ENCODE peak calls at places on chromosome 21, in seven cellular contexts. Y, H, I, L, E, D and Z are unnamed samples.

GRCh38 chr21:45050361-45050785 is 24.0 kb upstream of the ADARB1 start:
- DNase-seq in Y (no peak), H (no peak), I (no peak), L (no peak), E (no peak), D (no peak), Z (no peak)

GRCh38 chr21:24693779-24694178 is 913.5 kb downstream of the MRPL39 start:
- DNase-seq in Y (no peak), H (no peak), I (no peak), L (no peak), E (no peak), D (no peak), Z (no peak)

GRCh38 chr21:15229390-15229789 is 164.6 kb upstream of the NRIP1 start:
- DNase-seq in Y (no peak), H (no peak), I (no peak), L (no peak), E (no peak), D (no peak), Z (no peak)

GRCh38 chr21:44382536-44382935 is 29.1 kb downstream of the TRPM2 start:
- DNase-seq in Y (no peak), H (no peak), I (no peak), L (no peak), E (no peak), D (no peak), Z (no peak)

GRCh38 chr21:29656504-29657227 is 283.1 kb downstream of the GRIK1 start:
- DNase-seq in Y (no peak), H (no peak), I (no peak), L (no peak), E (peak), D (no peak), Z (no peak)

GRCh38 chr21:33067457-33067856 is 2.5 kb upstream of the OLIG1 start:
- DNase-seq in Y (peak), H (no peak), I (no peak), L (no peak), E (peak), D (no peak), Z (no peak)

GRCh38 chr21:17612023-17612564 is 607 bp downstream of the BTG3 start:
- DNase-seq in Y (peak), H (peak), I (peak), L (no peak), E (no peak), D (peak), Z (peak)

GRCh38 chr21:41786521-41786987 is 19.7 kb upstream of the RIPK4 start:
- DNase-seq in Y (no peak), H (no peak), I (no peak), L (no peak), E (no peak), D (no peak), Z (peak)

GRCh38 chr21:39601194-39601940 is 11.4 kb upstream of the B3GALT5 start:
- DNase-seq in Y (no peak), H (no peak), I (no peak), L (no peak), E (no peak), D (no peak), Z (no peak)

GRCh38 chr21:46550511-46550941 is 54.4 kb downstream of the S100B start:
- DNase-seq in Y (no peak), H (no peak), I (peak), L (no peak), E (no peak), D (no peak), Z (no peak)